ENCODE peak calls at places on chromosomes 16 and 17, in five cellular contexts. One of them, this sample, is unnamed.

GRCh38 chr17:78127888-78128615 is 503 bp downstream of the TMC6 start:
- DNase-seq in left lung: peak
- DNase-seq in small intestine: peak
- DNase-seq in AG10803: no peak
- DNase-seq in transverse colon: peak
- DNase-seq in this sample: no peak

GRCh38 chr16:53546988-53547391 is 44.0 kb upstream of the AKTIP start:
- DNase-seq in left lung: no peak
- DNase-seq in small intestine: no peak
- DNase-seq in AG10803: no peak
- DNase-seq in transverse colon: no peak
- DNase-seq in this sample: no peak

GRCh38 chr16:14378131-14378551 is 251.9 kb downstream of the PARN start:
- DNase-seq in left lung: no peak
- DNase-seq in small intestine: peak
- DNase-seq in AG10803: peak
- DNase-seq in transverse colon: no peak
- DNase-seq in this sample: no peak

GRCh38 chr16:75289189-75289588 is 37.8 kb upstream of the BCAR1 start:
- DNase-seq in left lung: no peak
- DNase-seq in small intestine: peak
- DNase-seq in AG10803: peak
- DNase-seq in transverse colon: no peak
- DNase-seq in this sample: no peak

GRCh38 chr16:66549284-66550131 is at the start of gene TK2:
- DNase-seq in left lung: peak
- DNase-seq in small intestine: no peak
- DNase-seq in AG10803: peak
- DNase-seq in transverse colon: peak
- DNase-seq in this sample: peak

GRCh38 chr17:67137026-67137370 is 92.6 kb downstream of the CACNG1 start:
- DNase-seq in left lung: no peak
- DNase-seq in small intestine: no peak
- DNase-seq in AG10803: no peak
- DNase-seq in transverse colon: no peak
- DNase-seq in this sample: no peak

GRCh38 chr16:88977028-88977844 is at the start of gene CBFA2T3:
- DNase-seq in left lung: peak
- DNase-seq in small intestine: no peak
- DNase-seq in AG10803: no peak
- DNase-seq in transverse colon: peak
- DNase-seq in this sample: peak

GRCh38 chr16:85202631-85203461 is 90.6 kb upstream of the CIBAR2 start:
- DNase-seq in left lung: peak
- DNase-seq in small intestine: no peak
- DNase-seq in AG10803: peak
- DNase-seq in transverse colon: peak
- DNase-seq in this sample: peak

GRCh38 chr17:29579866-29580771 is 9.3 kb downstream of the GIT1 start:
- DNase-seq in left lung: peak
- DNase-seq in small intestine: peak
- DNase-seq in AG10803: peak
- DNase-seq in transverse colon: peak
- DNase-seq in this sample: peak

GRCh38 chr17:9512323-9513168 is 63.1 kb downstream of the STX8 start:
- DNase-seq in left lung: no peak
- DNase-seq in small intestine: no peak
- DNase-seq in AG10803: peak
- DNase-seq in transverse colon: no peak
- DNase-seq in this sample: no peak

GRCh38 chr16:16139061-16139460 is 84.2 kb downstream of the ABCC6 start:
- DNase-seq in left lung: no peak
- DNase-seq in small intestine: peak
- DNase-seq in AG10803: no peak
- DNase-seq in transverse colon: no peak
- DNase-seq in this sample: no peak

DNA sequence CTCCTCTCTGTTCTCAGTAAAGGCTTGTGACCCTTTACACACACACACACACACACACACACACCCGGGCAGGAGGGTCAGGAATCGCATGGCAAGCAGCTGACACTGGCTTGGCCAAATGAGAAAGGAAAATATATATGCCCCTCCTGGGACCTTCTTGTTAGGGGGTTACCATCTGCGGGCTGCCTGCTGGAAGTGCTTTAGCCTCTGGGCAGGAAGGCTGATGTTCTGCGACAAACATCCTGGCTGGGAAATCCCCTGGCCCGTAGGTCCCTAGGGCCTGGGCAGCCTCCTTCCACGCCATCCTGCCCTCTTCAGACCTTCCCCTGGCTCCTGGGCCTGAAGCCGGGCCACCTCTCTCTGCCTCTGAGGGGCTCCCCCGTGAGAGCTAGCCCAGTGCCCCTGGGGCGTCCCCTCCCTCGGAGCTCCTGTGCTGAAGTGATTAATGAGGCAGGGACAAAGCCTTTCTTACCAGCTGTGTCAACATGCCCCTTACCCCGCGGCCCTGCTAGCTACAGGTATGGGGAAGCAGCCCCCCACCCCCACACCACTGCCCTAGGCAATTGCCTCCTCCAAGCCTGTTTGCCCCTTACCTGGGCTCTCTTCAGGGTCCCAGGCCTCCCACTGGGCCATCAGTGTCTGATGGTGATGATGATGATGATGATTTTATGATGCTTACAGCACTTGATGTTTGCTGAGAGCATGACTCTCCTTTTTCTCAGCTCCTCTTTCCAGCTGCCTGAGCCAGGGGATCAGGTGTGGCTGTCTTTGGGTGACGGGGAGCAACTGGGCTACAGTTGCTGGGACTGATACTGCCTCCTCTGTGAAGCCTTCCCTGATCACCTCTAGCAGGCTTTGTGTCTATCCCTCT is 32.8 kb upstream of the ETV4 start:
- DNase-seq in left lung: no peak
- DNase-seq in small intestine: peak
- DNase-seq in AG10803: peak
- DNase-seq in transverse colon: no peak
- DNase-seq in this sample: no peak
- H3K4me3 ChIP-seq in left lung: no peak
- H3K4me3 ChIP-seq in small intestine: no peak
- H3K4me3 ChIP-seq in AG10803: no peak
- H3K4me3 ChIP-seq in transverse colon: no peak
- H3K4me3 ChIP-seq in this sample: no peak

DNA sequence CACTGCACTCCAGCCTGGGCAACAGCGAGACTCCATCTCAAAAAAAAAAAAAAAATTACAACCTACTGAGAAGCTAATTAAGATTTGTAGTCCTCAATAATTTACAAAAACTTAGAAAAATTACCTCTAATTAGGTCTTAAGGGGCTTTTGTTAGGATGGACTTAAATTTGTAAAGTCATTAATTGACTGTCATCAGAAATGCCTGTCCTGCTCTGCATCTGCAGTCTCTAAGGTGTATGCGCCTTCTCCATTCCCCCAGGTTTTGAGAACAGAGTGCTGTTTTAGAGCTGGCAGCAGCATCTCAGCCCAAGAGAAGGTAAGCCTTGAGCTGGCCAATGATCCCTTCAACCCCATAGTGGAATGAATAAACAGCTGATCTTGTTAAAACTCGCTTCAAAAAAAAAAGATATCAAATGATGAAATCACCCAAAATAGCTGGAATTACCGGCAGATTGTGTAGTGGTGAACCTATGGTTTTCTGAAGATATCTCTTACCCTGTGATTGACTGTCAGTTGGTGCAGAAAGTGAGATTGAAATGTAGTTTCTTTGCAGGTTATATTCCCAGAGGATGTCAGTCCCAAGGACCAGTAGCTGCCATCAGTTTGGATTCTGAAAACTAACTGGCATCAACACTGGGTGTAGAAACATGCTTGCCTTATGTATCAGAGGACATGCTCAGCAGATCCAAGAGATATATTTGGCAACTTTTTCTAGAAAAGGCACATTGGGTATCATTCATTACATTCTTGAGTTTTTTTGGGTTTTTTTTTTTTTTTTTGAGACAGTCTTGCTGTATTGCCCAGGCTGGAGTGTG is 25.7 kb downstream of the TRPV2 start:
- DNase-seq in left lung: no peak
- DNase-seq in small intestine: no peak
- DNase-seq in AG10803: peak
- DNase-seq in transverse colon: no peak
- DNase-seq in this sample: no peak
- H3K4me3 ChIP-seq in left lung: peak
- H3K4me3 ChIP-seq in small intestine: no peak
- H3K4me3 ChIP-seq in AG10803: peak
- H3K4me3 ChIP-seq in transverse colon: no peak
- H3K4me3 ChIP-seq in this sample: no peak

DNA sequence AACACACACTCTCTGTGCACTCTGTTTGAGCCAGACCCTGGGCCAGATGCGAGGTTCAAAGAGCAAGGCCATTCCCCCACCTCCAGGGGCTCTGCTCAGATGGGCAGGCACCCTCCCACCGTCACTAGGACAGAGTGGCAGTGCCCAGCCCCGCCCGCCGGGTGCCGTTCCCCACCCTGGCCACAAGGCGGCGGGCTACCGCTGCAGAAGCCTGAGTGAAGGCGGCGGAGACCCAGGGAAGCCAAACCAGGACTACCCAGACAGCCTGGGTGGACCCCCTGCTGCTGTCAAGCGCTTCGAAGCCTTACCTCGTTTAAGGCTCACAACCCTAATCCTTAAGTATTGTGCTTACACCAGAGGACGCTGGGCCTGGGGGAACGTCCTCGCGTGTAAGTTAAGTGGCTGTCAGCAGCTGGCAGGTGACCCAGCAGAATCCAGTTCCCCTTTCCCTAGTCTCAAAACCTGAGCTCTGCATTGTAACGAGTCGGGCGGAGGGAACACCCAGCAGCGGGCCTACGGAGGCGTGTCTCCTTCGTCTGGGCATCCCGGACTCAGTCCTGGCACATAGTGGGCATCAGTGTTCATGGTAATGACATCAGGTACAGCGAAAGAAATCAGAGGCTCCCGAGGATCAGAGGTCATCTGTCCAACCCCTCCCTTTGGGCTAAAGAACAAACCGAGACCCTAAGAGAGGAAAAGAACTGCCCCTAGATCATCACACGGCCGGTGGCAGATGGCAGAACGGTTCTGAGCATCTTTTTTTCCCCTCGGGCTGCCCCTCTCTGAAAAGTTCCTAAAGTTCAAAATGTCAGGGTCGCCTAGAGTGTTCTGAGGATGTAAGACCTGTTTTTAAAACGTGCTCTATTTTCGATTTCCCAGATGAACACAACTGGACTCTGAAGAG is 4.4 kb downstream of the ARHGAP27 start:
- DNase-seq in left lung: peak
- DNase-seq in small intestine: peak
- DNase-seq in AG10803: peak
- DNase-seq in transverse colon: peak
- DNase-seq in this sample: peak
- H3K4me3 ChIP-seq in left lung: peak
- H3K4me3 ChIP-seq in small intestine: no peak
- H3K4me3 ChIP-seq in AG10803: no peak
- H3K4me3 ChIP-seq in transverse colon: no peak
- H3K4me3 ChIP-seq in this sample: peak

GRCh38 chr17:56678249-56679144 is 85.0 kb downstream of the NOG start:
- DNase-seq in left lung: no peak
- DNase-seq in small intestine: no peak
- DNase-seq in AG10803: no peak
- DNase-seq in transverse colon: no peak
- DNase-seq in this sample: no peak
- H3K4me3 ChIP-seq in left lung: peak
- H3K4me3 ChIP-seq in small intestine: no peak
- H3K4me3 ChIP-seq in AG10803: peak
- H3K4me3 ChIP-seq in transverse colon: peak
- H3K4me3 ChIP-seq in this sample: no peak

GRCh38 chr16:80996688-80997138 is 10.0 kb downstream of the CMC2 start:
- DNase-seq in left lung: no peak
- DNase-seq in small intestine: no peak
- DNase-seq in AG10803: no peak
- DNase-seq in transverse colon: no peak
- DNase-seq in this sample: no peak
- H3K4me3 ChIP-seq in left lung: peak
- H3K4me3 ChIP-seq in small intestine: no peak
- H3K4me3 ChIP-seq in AG10803: no peak
- H3K4me3 ChIP-seq in transverse colon: peak
- H3K4me3 ChIP-seq in this sample: peak

DNA sequence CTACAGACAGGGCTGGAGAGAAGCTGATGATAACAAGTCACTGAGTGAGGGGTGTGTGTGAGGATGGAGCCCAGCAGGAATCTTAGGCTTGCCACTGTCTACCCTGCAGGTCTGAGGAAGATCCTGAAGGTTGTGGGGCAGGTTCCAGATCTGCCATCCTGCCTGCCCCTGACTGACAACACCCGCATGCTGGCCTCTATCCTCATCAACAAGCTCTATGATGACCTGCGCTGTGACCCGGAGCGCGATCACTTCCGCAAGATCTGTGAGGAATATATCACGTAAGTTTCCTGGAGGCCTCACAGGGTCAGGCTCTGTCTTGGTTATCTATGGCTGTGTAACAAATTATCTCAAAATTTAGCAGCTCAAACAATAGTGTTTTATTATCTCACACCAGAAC is 16.3 kb downstream of the UNC45B start:
- DNase-seq in left lung: no peak
- DNase-seq in small intestine: no peak
- DNase-seq in AG10803: no peak
- DNase-seq in transverse colon: no peak
- DNase-seq in this sample: no peak
- H3K4me3 ChIP-seq in left lung: no peak
- H3K4me3 ChIP-seq in small intestine: no peak
- H3K4me3 ChIP-seq in AG10803: no peak
- H3K4me3 ChIP-seq in transverse colon: no peak
- H3K4me3 ChIP-seq in this sample: no peak